ENCODE peak calls at places on chromosome 4, in nine cellular contexts. I is prostate gland; Q is transverse colon; H is fibroblast of pulmonary artery; K is NCI-H187; L is M059J; Y is NCI-H510A treated with DMSO at 0.1 percent for 48 hours; M is stimulated activated CD4-positive, alpha-beta T cell treated with anti-CD3 and anti-CD28 coated beads, Interleukin-2, amount 100 ng/mL, for 48 hours; B is uterus. S is an unnamed sample.

GRCh38 chr4:79604152-79604551 is 196.1 kb upstream of the GK2 start:
- DNase-seq in M (no peak), L (no peak), H (no peak), Q (no peak), K (no peak), I (no peak), Y (no peak), B (no peak), S (no peak)

GRCh38 chr4:123481034-123481433 is 84.4 kb downstream of the SPRY1 start:
- DNase-seq in I (no peak), Y (no peak), M (no peak), L (peak; percentile 86), Q (no peak), B (no peak), H (peak; percentile 25), K (no peak), S (no peak)

GRCh38 chr4:107930821-107931774 is at the start of gene CYP2U1:
- DNase-seq in B (peak; percentile 87), I (peak; percentile 86), H (peak; percentile 75), L (peak; percentile 74), K (no peak), Y (peak; percentile 44), M (peak; percentile 56), Q (peak; percentile 88), S (peak; percentile 89)

GRCh38 chr4:8329859-8330761 is 60.6 kb downstream of the HTRA3 start:
- DNase-seq in L (no peak), M (no peak), Y (no peak), B (peak; percentile 12), K (no peak), H (no peak), Q (peak; percentile 4), I (no peak), S (no peak)

GRCh38 chr4:43244688-43245382 is 352.3 kb downstream of the GRXCR1 start:
- DNase-seq in H (no peak), L (peak; percentile 9), M (no peak), I (no peak), Q (no peak), Y (no peak), K (no peak), B (no peak), S (no peak)

GRCh38 chr4:109429545-109429944 is 4.1 kb upstream of the SEC24B start:
- DNase-seq in M (no peak), L (no peak), K (no peak), H (peak; percentile 75), B (no peak), I (no peak), Q (no peak), Y (no peak), S (no peak)

GRCh38 chr4:114349543-114350175 is 248.9 kb upstream of the UGT8 start:
- DNase-seq in L (no peak), K (no peak), B (no peak), I (no peak), M (no peak), Q (no peak), H (no peak), Y (no peak), S (no peak)

GRCh38 chr4:92520563-92520962 is 216.8 kb downstream of the GRID2 start:
- DNase-seq in H (no peak), I (no peak), L (no peak), K (no peak), Q (no peak), M (no peak), Y (no peak), B (no peak), S (no peak)

GRCh38 chr4:186931519-186931918 is 207.9 kb upstream of the FAT1 start:
- DNase-seq in M (no peak), I (no peak), Y (no peak), B (no peak), L (peak; percentile 61), K (no peak), H (peak; percentile 33), Q (no peak), S (no peak)

GRCh38 chr4:37615720-37616063 is 70.5 kb downstream of the RELL1 start:
- DNase-seq in I (no peak), Q (no peak), Y (no peak), B (no peak), K (no peak), L (no peak), H (no peak), M (no peak), S (no peak)

GRCh38 chr4:142719854-142720541 is 126.1 kb downstream of the INPP4B start:
- DNase-seq in Y (peak; percentile 16), B (no peak), M (no peak), Q (no peak), L (peak; percentile 76), I (no peak), K (no peak), H (peak; percentile 50), S (peak; percentile 50)

GRCh38 chr4:53990641-53991040 is 73.8 kb downstream of the CHIC2 start:
- DNase-seq in L (no peak), Q (no peak), M (no peak), B (no peak), Y (no peak), I (no peak), H (peak; percentile 68), K (no peak), S (no peak)

GRCh38 chr4:18935956-18936355 is 914.4 kb upstream of the LCORL start:
- DNase-seq in K (no peak), I (no peak), L (no peak), H (peak; percentile 7), M (no peak), Y (no peak), B (no peak), Q (no peak), S (no peak)

GRCh38 chr4:128649575-128650205 is 159.8 kb upstream of the JADE1 start:
- DNase-seq in K (no peak), L (peak; percentile 58), M (no peak), B (no peak), H (peak; percentile 25), Q (peak; percentile 33), Y (no peak), I (no peak), S (no peak)

GRCh38 chr4:139584784-139585183 is 28.8 kb upstream of the SETD7 start:
- DNase-seq in B (no peak), Y (no peak), M (no peak), K (no peak), Q (no peak), I (no peak), H (no peak), L (peak; percentile 55), S (no peak)

GRCh38 chr4:99202536-99202935 is 16.5 kb downstream of the ADH6 start:
- DNase-seq in K (no peak), Q (no peak), M (no peak), I (no peak), L (no peak), Y (no peak), H (peak; percentile 85), B (peak; percentile 41), S (no peak)

GRCh38 chr4:100657187-100657586 is 139.4 kb upstream of the EMCN start:
- DNase-seq in M (no peak), Q (no peak), K (no peak), I (no peak), L (no peak), H (peak; percentile 83), Y (no peak), B (no peak), S (no peak)

GRCh38 chr4:118032691-118033090 is 1.6 kb upstream of the NDST3 start:
- DNase-seq in Y (peak; percentile 14), K (no peak), M (no peak), B (no peak), L (peak; percentile 43), I (no peak), H (no peak), Q (no peak), S (peak; percentile 82)

GRCh38 chr4:182604953-182605352 is 312.2 kb downstream of the DCTD start:
- DNase-seq in H (peak; percentile 53), I (no peak), B (no peak), Y (no peak), M (no peak), Q (no peak), L (no peak), K (no peak), S (no peak)

GRCh38 chr4:76486588-76487276 is 51.7 kb downstream of the SHROOM3 start:
- DNase-seq in B (no peak), Y (no peak), H (no peak), I (no peak), K (no peak), L (no peak), Q (no peak), M (no peak), S (no peak)

GRCh38 chr4:80172203-80172602 is 25.1 kb upstream of the PRDM8 start:
- DNase-seq in Q (no peak), L (no peak), M (no peak), H (no peak), Y (no peak), K (no peak), I (no peak), B (no peak), S (no peak)

GRCh38 chr4:82223715-82224114 is 150.1 kb downstream of the HNRNPD start:
- DNase-seq in Y (no peak), Q (peak; percentile 19), L (no peak), K (no peak), M (no peak), B (no peak), I (no peak), H (peak; percentile 2), S (no peak)

GRCh38 chr4:105807496-105807895 is 87.8 kb upstream of the NPNT start:
- DNase-seq in K (no peak), Y (no peak), Q (no peak), L (no peak), H (peak; percentile 36), I (no peak), M (no peak), B (no peak), S (no peak)

S was measured in SJCRH30.